ENCODE peak calls at places on chromosomes 6 and 20, in eight cellular contexts. One of them, this sample, is unnamed.

GRCh38 chr6:83463886-83464285 is 33.0 kb upstream of the ME1 start:
- DNase-seq in body of pancreas: no peak
- DNase-seq in HCT116: no peak
- DNase-seq in Peyer's patch: no peak
- DNase-seq in erythroblast: no peak
- DNase-seq in esophagus squamous epithelium: no peak
- DNase-seq in breast epithelium: no peak
- DNase-seq in stomach: no peak
- DNase-seq in this sample: no peak

GRCh38 chr6:10417681-10418104 is 2.8 kb upstream of the TFAP2A start:
- DNase-seq in body of pancreas: no peak
- DNase-seq in HCT116: no peak
- DNase-seq in Peyer's patch: no peak
- DNase-seq in erythroblast: no peak
- DNase-seq in esophagus squamous epithelium: no peak
- DNase-seq in breast epithelium: no peak
- DNase-seq in stomach: no peak
- DNase-seq in this sample: no peak

GRCh38 chr6:153131037-153131981 is at the start of gene RGS17:
- DNase-seq in body of pancreas: peak
- DNase-seq in HCT116: no peak
- DNase-seq in Peyer's patch: no peak
- DNase-seq in erythroblast: peak
- DNase-seq in esophagus squamous epithelium: no peak
- DNase-seq in breast epithelium: no peak
- DNase-seq in stomach: peak
- DNase-seq in this sample: peak

GRCh38 chr20:44208770-44209169 is 1.8 kb downstream of the OSER1 start:
- DNase-seq in body of pancreas: no peak
- DNase-seq in HCT116: no peak
- DNase-seq in Peyer's patch: no peak
- DNase-seq in erythroblast: peak
- DNase-seq in esophagus squamous epithelium: no peak
- DNase-seq in breast epithelium: no peak
- DNase-seq in stomach: no peak
- DNase-seq in this sample: no peak

GRCh38 chr20:44731657-44732056 is 14.0 kb upstream of the KCNK15 start:
- DNase-seq in body of pancreas: no peak
- DNase-seq in HCT116: no peak
- DNase-seq in Peyer's patch: no peak
- DNase-seq in erythroblast: no peak
- DNase-seq in esophagus squamous epithelium: no peak
- DNase-seq in breast epithelium: no peak
- DNase-seq in stomach: peak
- DNase-seq in this sample: no peak

GRCh38 chr6:168713839-168714238 is 272.9 kb downstream of the SMOC2 start:
- DNase-seq in body of pancreas: peak
- DNase-seq in HCT116: peak
- DNase-seq in Peyer's patch: peak
- DNase-seq in erythroblast: peak
- DNase-seq in esophagus squamous epithelium: no peak
- DNase-seq in breast epithelium: no peak
- DNase-seq in stomach: peak
- DNase-seq in this sample: no peak

GRCh38 chr20:34246126-34246626 is 5.0 kb downstream of the ASIP start:
- DNase-seq in body of pancreas: no peak
- DNase-seq in HCT116: no peak
- DNase-seq in Peyer's patch: no peak
- DNase-seq in erythroblast: no peak
- DNase-seq in esophagus squamous epithelium: no peak
- DNase-seq in breast epithelium: no peak
- DNase-seq in stomach: no peak
- DNase-seq in this sample: no peak

GRCh38 chr6:35228483-35228882 is 14.7 kb downstream of the SCUBE3 start:
- DNase-seq in body of pancreas: no peak
- DNase-seq in HCT116: no peak
- DNase-seq in Peyer's patch: no peak
- DNase-seq in erythroblast: no peak
- DNase-seq in esophagus squamous epithelium: no peak
- DNase-seq in breast epithelium: no peak
- DNase-seq in stomach: no peak
- DNase-seq in this sample: no peak

GRCh38 chr6:139762587-139763031 is 388.2 kb upstream of the CITED2 start:
- DNase-seq in body of pancreas: no peak
- DNase-seq in HCT116: no peak
- DNase-seq in Peyer's patch: no peak
- DNase-seq in erythroblast: peak
- DNase-seq in esophagus squamous epithelium: no peak
- DNase-seq in breast epithelium: no peak
- DNase-seq in stomach: no peak
- DNase-seq in this sample: no peak

GRCh38 chr6:33896391-33897192 is 92.8 kb upstream of the MLN start:
- DNase-seq in body of pancreas: no peak
- DNase-seq in HCT116: no peak
- DNase-seq in Peyer's patch: no peak
- DNase-seq in erythroblast: no peak
- DNase-seq in esophagus squamous epithelium: no peak
- DNase-seq in breast epithelium: no peak
- DNase-seq in stomach: no peak
- DNase-seq in this sample: no peak

GRCh38 chr6:22917344-22917743 is 348.0 kb downstream of the HDGFL1 start:
- DNase-seq in body of pancreas: no peak
- DNase-seq in HCT116: no peak
- DNase-seq in Peyer's patch: no peak
- DNase-seq in erythroblast: no peak
- DNase-seq in esophagus squamous epithelium: no peak
- DNase-seq in breast epithelium: no peak
- DNase-seq in stomach: no peak
- DNase-seq in this sample: no peak

DNA sequence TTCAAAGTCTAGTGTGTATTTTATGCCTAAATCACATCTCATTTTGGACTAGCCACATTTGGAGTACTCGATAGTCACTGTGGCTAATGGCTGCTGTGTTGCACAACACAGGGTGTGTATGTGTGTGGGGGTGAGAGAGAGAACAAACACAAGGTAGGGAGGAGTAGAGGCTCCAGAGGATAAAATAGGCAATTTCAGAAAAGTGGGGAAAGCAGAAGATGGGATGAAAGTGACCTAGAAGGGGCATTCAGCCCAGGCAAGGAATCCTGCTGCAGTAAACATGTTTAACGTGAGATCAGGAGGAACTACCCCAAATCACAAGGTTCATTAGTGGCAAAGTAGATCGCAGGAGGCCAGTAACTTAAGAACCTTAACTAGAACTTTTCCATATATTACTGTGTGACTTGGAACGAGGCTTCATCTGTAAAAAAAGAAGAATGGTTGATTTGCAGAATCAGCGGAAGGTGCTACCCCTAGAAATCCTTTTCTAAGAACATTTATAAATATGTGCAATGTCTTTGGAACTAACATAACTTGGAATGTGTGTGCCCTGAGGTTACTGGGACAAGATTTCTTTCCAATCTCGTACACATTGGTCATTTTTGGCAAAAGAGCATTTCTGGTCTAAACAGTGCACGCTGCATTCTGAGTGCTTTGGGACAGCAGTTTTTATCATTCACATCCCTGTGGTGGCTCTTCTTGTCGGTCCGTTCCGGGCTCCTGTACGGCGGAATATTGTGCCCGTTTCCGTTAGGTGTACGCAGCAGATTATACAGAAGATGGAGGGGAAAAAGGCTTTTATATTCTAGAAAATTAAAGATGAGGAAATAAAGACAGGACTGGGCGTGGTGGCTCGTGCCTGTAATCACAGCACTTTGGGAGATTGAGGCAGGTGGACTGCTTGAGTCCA is 2.6 kb downstream of the DUSP22 start:
- DNase-seq in body of pancreas: no peak
- DNase-seq in HCT116: no peak
- DNase-seq in Peyer's patch: no peak
- DNase-seq in erythroblast: no peak
- DNase-seq in esophagus squamous epithelium: no peak
- DNase-seq in breast epithelium: no peak
- DNase-seq in stomach: no peak
- DNase-seq in this sample: no peak
- TF ChIP-seq POLR2A in body of pancreas: no peak
- TF ChIP-seq POLR2A in HCT116: no peak
- TF ChIP-seq POLR2A in Peyer's patch: no peak
- TF ChIP-seq POLR2A in erythroblast: no peak
- TF ChIP-seq POLR2A in esophagus squamous epithelium: no peak
- TF ChIP-seq POLR2A in breast epithelium: no peak
- TF ChIP-seq POLR2A in stomach: no peak
- TF ChIP-seq POLR2A in this sample: no peak

DNA sequence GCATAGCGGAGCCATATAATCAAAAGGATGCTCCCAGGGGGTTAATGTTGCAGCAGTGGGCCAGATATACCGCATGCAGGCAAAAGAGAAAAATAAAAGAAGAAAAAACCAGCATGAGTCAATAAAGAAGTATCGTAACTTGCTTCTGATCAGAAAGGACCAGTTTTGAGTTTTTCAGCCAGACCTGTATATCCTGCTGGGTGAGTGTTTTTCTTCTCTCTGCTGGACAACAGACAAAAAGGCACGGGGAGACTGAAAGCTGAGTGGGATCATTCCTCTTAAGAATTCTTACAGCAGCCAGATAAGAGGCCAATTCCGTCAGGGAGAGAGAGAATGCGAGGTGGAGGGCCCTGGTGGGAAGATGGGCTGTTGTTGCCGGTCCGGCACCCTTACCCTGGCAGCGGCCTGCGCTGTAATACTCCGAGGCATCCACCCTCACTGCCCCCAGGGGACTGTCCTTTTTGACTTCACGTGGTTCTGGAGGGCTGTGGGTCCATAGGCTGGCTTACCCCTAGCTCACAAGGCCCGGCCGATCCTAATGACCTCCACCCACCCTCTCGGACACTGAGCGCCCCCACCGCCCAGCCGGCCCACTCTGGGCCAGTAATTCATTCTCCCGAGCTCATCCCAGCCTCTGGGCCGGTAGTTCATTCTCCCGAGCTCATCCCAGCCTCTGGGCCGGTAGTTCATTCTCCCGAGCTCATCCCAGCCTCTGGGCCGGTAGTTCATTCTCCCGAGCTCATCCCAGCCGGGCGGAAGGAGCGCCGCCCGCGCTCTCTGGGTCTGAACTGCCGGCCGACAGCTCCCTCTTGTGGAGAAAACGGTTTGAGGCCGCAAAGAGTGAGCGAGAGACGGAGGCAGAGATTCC is 118.4 kb upstream of the SIRPA start:
- DNase-seq in body of pancreas: peak
- DNase-seq in HCT116: peak
- DNase-seq in Peyer's patch: peak
- DNase-seq in erythroblast: peak
- DNase-seq in esophagus squamous epithelium: peak
- DNase-seq in breast epithelium: peak
- DNase-seq in stomach: peak
- DNase-seq in this sample: peak
- TF ChIP-seq POLR2A in body of pancreas: no peak
- TF ChIP-seq POLR2A in HCT116: no peak
- TF ChIP-seq POLR2A in Peyer's patch: no peak
- TF ChIP-seq POLR2A in erythroblast: no peak
- TF ChIP-seq POLR2A in esophagus squamous epithelium: no peak
- TF ChIP-seq POLR2A in breast epithelium: no peak
- TF ChIP-seq POLR2A in stomach: no peak
- TF ChIP-seq POLR2A in this sample: no peak

GRCh38 chr6:3140201-3140600 is 17.1 kb downstream of the TUBB2A start:
- DNase-seq in body of pancreas: no peak
- DNase-seq in HCT116: no peak
- DNase-seq in Peyer's patch: no peak
- DNase-seq in erythroblast: no peak
- DNase-seq in esophagus squamous epithelium: no peak
- DNase-seq in breast epithelium: no peak
- DNase-seq in stomach: no peak
- DNase-seq in this sample: no peak

GRCh38 chr6:3139090-3139903 is 18.0 kb downstream of the TUBB2A start:
- DNase-seq in body of pancreas: peak
- DNase-seq in HCT116: no peak
- DNase-seq in Peyer's patch: peak
- DNase-seq in erythroblast: peak
- DNase-seq in esophagus squamous epithelium: no peak
- DNase-seq in breast epithelium: peak
- DNase-seq in stomach: peak
- DNase-seq in this sample: peak

GRCh38 chr6:3137057-3137777 is 18.7 kb downstream of the BPHL start:
- DNase-seq in body of pancreas: peak
- DNase-seq in HCT116: no peak
- DNase-seq in Peyer's patch: no peak
- DNase-seq in erythroblast: no peak
- DNase-seq in esophagus squamous epithelium: no peak
- DNase-seq in breast epithelium: no peak
- DNase-seq in stomach: no peak
- DNase-seq in this sample: no peak

GRCh38 chr6:3136361-3136760 is 17.9 kb downstream of the BPHL start:
- DNase-seq in body of pancreas: no peak
- DNase-seq in HCT116: no peak
- DNase-seq in Peyer's patch: no peak
- DNase-seq in erythroblast: no peak
- DNase-seq in esophagus squamous epithelium: no peak
- DNase-seq in breast epithelium: no peak
- DNase-seq in stomach: no peak
- DNase-seq in this sample: no peak

DNA sequence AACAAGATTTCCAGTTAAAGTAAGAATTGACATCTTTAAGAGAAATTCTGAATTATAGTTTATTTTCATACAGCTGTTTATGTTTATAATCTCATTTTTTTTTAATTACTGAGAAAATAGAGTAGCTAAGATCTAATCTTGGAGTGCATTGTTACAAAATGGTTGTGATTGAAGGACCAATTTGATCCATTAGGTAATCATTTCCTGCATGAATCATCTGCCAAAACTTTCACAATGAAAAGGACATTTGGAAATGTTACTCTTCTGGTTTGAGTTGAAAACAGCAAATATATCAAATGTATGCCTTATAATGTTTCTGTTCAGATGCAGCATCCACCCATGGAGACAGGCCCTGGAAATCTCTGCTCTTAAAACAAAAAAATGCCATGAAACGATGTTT is 19.0 kb downstream of the TUBB2A start:
- DNase-seq in body of pancreas: no peak
- DNase-seq in HCT116: no peak
- DNase-seq in Peyer's patch: no peak
- DNase-seq in erythroblast: no peak
- DNase-seq in esophagus squamous epithelium: no peak
- DNase-seq in breast epithelium: no peak
- DNase-seq in stomach: no peak
- DNase-seq in this sample: no peak
- TF ChIP-seq POLR2A in body of pancreas: no peak
- TF ChIP-seq POLR2A in HCT116: no peak
- TF ChIP-seq POLR2A in Peyer's patch: no peak
- TF ChIP-seq POLR2A in erythroblast: no peak
- TF ChIP-seq POLR2A in esophagus squamous epithelium: no peak
- TF ChIP-seq POLR2A in breast epithelium: no peak
- TF ChIP-seq POLR2A in stomach: no peak
- TF ChIP-seq POLR2A in this sample: no peak

DNA sequence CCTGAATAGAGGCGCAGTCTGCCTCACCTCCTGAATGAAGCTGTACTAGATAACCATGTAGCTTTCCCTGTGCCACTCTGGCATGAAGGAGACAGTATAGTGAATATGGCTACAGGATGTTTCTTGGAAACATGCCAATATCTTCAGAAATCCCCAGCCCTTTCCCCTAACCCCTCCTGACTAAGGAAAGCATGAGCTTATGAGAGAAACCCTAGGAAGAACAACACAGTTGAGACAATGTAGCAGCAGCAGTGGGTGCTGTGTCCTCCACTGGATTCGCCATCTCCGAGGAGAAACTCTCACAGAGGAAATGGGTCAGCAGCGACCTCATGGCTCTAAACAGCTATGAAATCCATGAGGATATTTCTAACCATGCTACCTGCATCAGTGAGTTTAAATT is 6.7 kb downstream of the HLA-DQA1 start:
- DNase-seq in body of pancreas: no peak
- DNase-seq in HCT116: no peak
- DNase-seq in Peyer's patch: no peak
- DNase-seq in erythroblast: no peak
- DNase-seq in esophagus squamous epithelium: no peak
- DNase-seq in breast epithelium: no peak
- DNase-seq in stomach: no peak
- DNase-seq in this sample: no peak
- TF ChIP-seq POLR2A in body of pancreas: no peak
- TF ChIP-seq POLR2A in HCT116: no peak
- TF ChIP-seq POLR2A in Peyer's patch: no peak
- TF ChIP-seq POLR2A in erythroblast: no peak
- TF ChIP-seq POLR2A in esophagus squamous epithelium: no peak
- TF ChIP-seq POLR2A in breast epithelium: no peak
- TF ChIP-seq POLR2A in stomach: no peak
- TF ChIP-seq POLR2A in this sample: no peak

This sample was measured in tibial nerve.